ENCODE peak calls at places on chromosomes 11 and 22, in seven cellular contexts. V, P, D, A, T, R and H are unnamed samples.

GRCh38 chr22:42720263-42721044 is at the start of gene A4GALT:
- DNase-seq in V (no peak), P (peak; percentile 62), D (no peak), A (no peak), T (no peak), R (no peak), H (no peak)

GRCh38 chr11:17263803-17264202 is 12.7 kb upstream of the NUCB2 start:
- DNase-seq in V (no peak), P (no peak), D (no peak), A (no peak), T (no peak), R (no peak), H (no peak)

GRCh38 chr22:50444663-50445062 is 30.2 kb downstream of the SBF1 start:
- DNase-seq in V (peak; percentile 44), P (no peak), D (no peak), A (peak; percentile 77), T (peak; percentile 68), R (no peak), H (no peak)

GRCh38 chr11:127252321-127252720 is 251.8 kb upstream of the KIRREL3 start:
- DNase-seq in V (no peak), P (no peak), D (no peak), A (no peak), T (no peak), R (no peak), H (no peak)

GRCh38 chr11:126861796-126862195 is 138.8 kb downstream of the KIRREL3 start:
- DNase-seq in V (no peak), P (no peak), D (no peak), A (no peak), T (no peak), R (no peak), H (peak; percentile 73)

GRCh38 chr11:103997082-103997481 is 39.4 kb upstream of the DDI1 start:
- DNase-seq in V (no peak), P (no peak), D (no peak), A (no peak), T (no peak), R (no peak), H (no peak)

GRCh38 chr11:130634981-130635473 is 186.6 kb downstream of the ADAMTS15 start:
- DNase-seq in V (no peak), P (no peak), D (no peak), A (no peak), T (no peak), R (peak; percentile 72), H (no peak)

GRCh38 chr11:128621491-128622136 is 34.3 kb upstream of the ETS1 start:
- DNase-seq in V (peak; percentile 19), P (peak; percentile 30), D (no peak), A (no peak), T (no peak), R (no peak), H (no peak)

GRCh38 chr11:65920035-65920802 is 993 bp downstream of the DRAP1 start:
- DNase-seq in V (no peak), P (no peak), D (no peak), A (no peak), T (no peak), R (no peak), H (no peak)

GRCh38 chr11:118051611-118052461 is 25.0 kb upstream of the TMPRSS4 start:
- DNase-seq in V (no peak), P (no peak), D (peak; percentile 65), A (no peak), T (no peak), R (peak; percentile 41), H (peak; percentile 46)

GRCh38 chr22:31136711-31137110 is 3.6 kb downstream of the PLA2G3 start:
- DNase-seq in V (no peak), P (no peak), D (no peak), A (no peak), T (no peak), R (no peak), H (no peak)

GRCh38 chr11:80083561-80083960 is 642.7 kb upstream of the TENM4 start:
- DNase-seq in V (no peak), P (no peak), D (no peak), A (no peak), T (no peak), R (no peak), H (no peak)

GRCh38 chr11:2378527-2379210 is 1.6 kb downstream of the CD81 start:
- DNase-seq in V (peak; percentile 47), P (peak; percentile 47), D (no peak), A (peak; percentile 69), T (no peak), R (no peak), H (no peak)

GRCh38 chr11:38824573-38824972 is 2226.5 kb upstream of the RAG2 start:
- DNase-seq in V (no peak), P (no peak), D (no peak), A (no peak), T (no peak), R (no peak), H (no peak)
- TF ChIP-seq CTCF in V (no peak), P (peak; percentile 34), D (peak; percentile 39), A (no peak), T (no peak), R (no peak), H (peak; percentile 24)

GRCh38 chr11:34480339-34480738 is 33.3 kb downstream of the ELF5 start:
- DNase-seq in V (no peak), P (no peak), D (no peak), A (no peak), T (no peak), R (no peak), H (no peak)
- TF ChIP-seq CTCF in V (no peak), P (no peak), D (no peak), A (no peak), T (no peak), R (no peak), H (no peak)

GRCh38 chr22:25369133-25369532 is 149.7 kb downstream of the CRYBB2 start:
- DNase-seq in V (no peak), P (no peak), D (no peak), A (no peak), T (no peak), R (no peak), H (no peak)

GRCh38 chr22:25367756-25368155 is 148.3 kb downstream of the CRYBB2 start:
- DNase-seq in V (no peak), P (no peak), D (no peak), A (no peak), T (no peak), R (no peak), H (no peak)

GRCh38 chr22:25372000-25372595 is 152.7 kb downstream of the CRYBB2 start:
- DNase-seq in V (no peak), P (no peak), D (no peak), A (no peak), T (no peak), R (no peak), H (no peak)

GRCh38 chr22:25368271-25368670 is 148.8 kb downstream of the CRYBB2 start:
- DNase-seq in V (no peak), P (no peak), D (no peak), A (no peak), T (no peak), R (no peak), H (no peak)

GRCh38 chr22:25370322-25370721 is 150.9 kb downstream of the CRYBB2 start:
- DNase-seq in V (no peak), P (no peak), D (no peak), A (no peak), T (no peak), R (no peak), H (no peak)
- TF ChIP-seq CTCF in V (no peak), P (no peak), D (no peak), A (no peak), T (no peak), R (no peak), H (no peak)

DNA sequence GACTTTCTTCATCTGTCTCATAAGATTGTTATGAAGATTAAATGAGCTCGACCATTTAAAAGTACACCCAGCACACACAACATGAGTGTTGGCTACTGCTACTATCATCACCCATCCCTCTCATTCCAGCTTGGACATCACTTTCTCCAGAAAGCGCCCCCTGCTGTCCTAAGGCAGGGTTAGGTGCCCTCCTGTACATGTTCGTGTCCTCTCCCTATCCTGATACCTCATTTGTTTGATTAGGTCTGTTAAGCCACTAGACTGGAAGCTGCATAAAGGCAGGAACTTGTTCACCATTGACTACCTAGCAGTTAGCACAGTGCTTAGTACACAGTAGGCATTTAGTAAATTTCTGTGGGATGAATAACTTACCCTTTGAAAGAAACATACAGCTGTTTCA is 85.5 kb downstream of the ENTHD1 start:
- DNase-seq in V (no peak), P (peak; percentile 15), D (peak; percentile 15), A (no peak), T (no peak), R (no peak), H (no peak)
- TF ChIP-seq CTCF in V (no peak), P (peak; percentile 12), D (peak; percentile 47), A (peak; percentile 31), T (no peak), R (no peak), H (peak; percentile 10)

GRCh38 chr22:24485608-24486007 is 9.5 kb upstream of the UPB1 start:
- DNase-seq in V (no peak), P (no peak), D (no peak), A (no peak), T (no peak), R (no peak), H (no peak)
- TF ChIP-seq CTCF in V (no peak), P (no peak), D (peak; percentile 31), A (peak; percentile 21), T (peak; percentile 39), R (no peak), H (peak; percentile 54)

GRCh38 chr11:43708776-43709175 is 28.2 kb downstream of the HSD17B12 start:
- DNase-seq in V (no peak), P (no peak), D (no peak), A (no peak), T (no peak), R (no peak), H (no peak)
- TF ChIP-seq CTCF in V (no peak), P (no peak), D (peak; percentile 34), A (peak; percentile 43), T (no peak), R (no peak), H (no peak)

GRCh38 chr11:61769169-61769920 is 16.9 kb downstream of the MYRF start:
- DNase-seq in V (peak; percentile 53), P (peak; percentile 48), D (no peak), A (peak; percentile 67), T (no peak), R (no peak), H (no peak)
- TF ChIP-seq CTCF in V (no peak), P (peak; percentile 50), D (no peak), A (peak; percentile 25), T (no peak), R (no peak), H (no peak)